ENCODE peak calls at places on chromosomes 4 and X, in six cellular contexts. Q, P, L, V, G and K are unnamed samples.

GRCh38 chr4:182938213-182938645 is 21.0 kb upstream of the DCTD start:
- DNase-seq in P (peak), V (no peak), Q (peak), L (peak), G (peak), K (peak)

GRCh38 chr4:4614925-4615678 is 73.3 kb upstream of the STX18 start:
- DNase-seq in L (peak), G (no peak), Q (no peak), V (no peak), P (no peak), K (no peak)

GRCh38 chr4:152850377-152850776 is 70.6 kb downstream of the ARFIP1 start:
- DNase-seq in Q (no peak), V (no peak), P (peak), G (peak), L (no peak), K (no peak)

GRCh38 chrX:40158036-40158706 is 60.4 kb upstream of the BCOR start:
- DNase-seq in G (peak), Q (no peak), L (no peak), P (no peak), V (no peak), K (no peak)

GRCh38 chr4:40672528-40673522 is 43.2 kb upstream of the RBM47 start:
- DNase-seq in V (no peak), Q (no peak), G (peak), P (peak), L (no peak), K (no peak)

GRCh38 chrX:75114638-75115037 is 41.4 kb downstream of the ABCB7 start:
- DNase-seq in V (no peak), Q (no peak), P (no peak), G (no peak), L (no peak), K (no peak)

GRCh38 chr4:111991163-111991562 is 154.1 kb upstream of the FAM241A start:
- DNase-seq in G (no peak), L (no peak), V (no peak), Q (no peak), P (no peak), K (no peak)

GRCh38 chr4:169612869-169613859 is 781 bp upstream of the NEK1 start:
- DNase-seq in Q (peak), G (peak), V (peak), L (peak), P (peak), K (no peak)

GRCh38 chr4:153403761-153404160 is 59.3 kb downstream of the MND1 start:
- DNase-seq in G (no peak), V (no peak), P (no peak), Q (no peak), L (no peak), K (no peak)

GRCh38 chr4:101774807-101775206 is 15.7 kb upstream of the BANK1 start:
- DNase-seq in V (no peak), P (no peak), L (no peak), G (no peak), Q (no peak), K (no peak)

GRCh38 chr4:48854982-48855381 is 24.1 kb downstream of the OCIAD1 start:
- DNase-seq in L (no peak), V (no peak), P (no peak), Q (no peak), G (no peak), K (no peak)

GRCh38 chr4:41613782-41614181 is 75.8 kb downstream of the LIMCH1 start:
- DNase-seq in V (no peak), G (no peak), P (no peak), Q (no peak), L (no peak), K (no peak)

GRCh38 chr4:13640149-13640671 is 12.7 kb upstream of the BOD1L1 start:
- DNase-seq in Q (no peak), L (no peak), G (peak), V (no peak), P (no peak), K (no peak)

GRCh38 chrX:80511969-80512760 is 91.9 kb downstream of the TENT5D start:
- DNase-seq in V (no peak), G (peak), P (no peak), L (no peak), Q (no peak), K (no peak)

GRCh38 chr4:124206779-124207605 is 505.5 kb downstream of the ANKRD50 start:
- DNase-seq in L (no peak), Q (no peak), P (no peak), V (no peak), G (no peak), K (no peak)

GRCh38 chrX:72273718-72274117 is 3.3 kb downstream of the RPS4X start:
- DNase-seq in V (no peak), G (no peak), L (no peak), Q (no peak), P (peak), K (peak)

GRCh38 chr4:28225005-28225404 is 1364.4 kb downstream of the STIM2 start:
- DNase-seq in V (no peak), G (peak), L (no peak), P (no peak), Q (no peak), K (no peak)

GRCh38 chr4:111283066-111283677 is 660.3 kb upstream of the PITX2 start:
- DNase-seq in Q (peak), V (no peak), P (peak), G (peak), L (peak), K (peak)

GRCh38 chr4:121950680-121951569 is 935 bp downstream of the TRPC3 start:
- DNase-seq in L (no peak), P (peak), G (peak), V (no peak), Q (peak), K (peak)

GRCh38 chr4:675036-675804 is 878 bp downstream of the MYL5 start:
- DNase-seq in V (no peak), Q (no peak), G (no peak), P (no peak), L (no peak), K (no peak)

GRCh38 chr4:142778908-142779307 is 67.2 kb downstream of the INPP4B start:
- DNase-seq in L (no peak), V (no peak), Q (no peak), G (no peak), P (no peak), K (no peak)

GRCh38 chrX:109709129-109709631 is 23.9 kb downstream of the ACSL4 start:
- DNase-seq in G (peak), L (no peak), P (no peak), V (no peak), Q (no peak), K (no peak)

GRCh38 chr4:121785479-121785878 is 15.6 kb upstream of the EXOSC9 start:
- DNase-seq in Q (no peak), P (no peak), V (no peak), L (no peak), G (no peak), K (no peak)

GRCh38 chr4:174681723-174682300 is 147.2 kb downstream of the GLRA3 start:
- DNase-seq in Q (no peak), P (no peak), L (no peak), G (no peak), V (no peak), K (no peak)

GRCh38 chrX:72714471-72714916 is 388 bp upstream of the PHKA1 start:
- DNase-seq in Q (peak), L (peak), G (peak), V (peak), P (peak), K (no peak)

GRCh38 chr4:186755550-186756519 is 32.2 kb upstream of the FAT1 start:
- DNase-seq in G (no peak), L (no peak), Q (no peak), V (no peak), P (no peak), K (no peak)

GRCh38 chr4:141636077-141636770 is at the start of gene IL15:
- DNase-seq in L (peak), P (peak), G (peak), Q (peak), V (peak), K (peak)

DNA sequence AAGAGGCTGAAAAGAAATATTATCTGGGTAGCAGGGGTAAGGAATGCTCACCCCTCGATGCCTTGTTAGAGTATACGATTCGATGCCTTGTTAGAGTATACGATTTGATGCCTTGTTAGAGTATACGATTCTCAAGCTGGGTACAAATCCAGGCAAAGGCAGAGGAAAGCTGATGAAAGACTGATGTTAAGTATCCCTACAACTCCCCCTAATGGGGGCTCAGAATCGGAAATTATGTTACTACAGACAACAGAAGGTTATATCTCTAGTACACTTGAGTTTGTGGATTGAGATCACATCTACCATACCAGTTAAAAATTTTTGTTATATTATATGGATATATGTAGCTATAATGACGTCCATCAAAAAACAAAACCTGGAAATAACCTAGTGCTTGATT is 4.8 kb downstream of the LRRC66 start:
- DNase-seq in G (peak), P (no peak), L (no peak), Q (no peak), V (no peak), K (no peak)
- TF ChIP-seq CTCF in G (peak), P (no peak), L (no peak), Q (no peak), V (peak), K (peak)

DNA sequence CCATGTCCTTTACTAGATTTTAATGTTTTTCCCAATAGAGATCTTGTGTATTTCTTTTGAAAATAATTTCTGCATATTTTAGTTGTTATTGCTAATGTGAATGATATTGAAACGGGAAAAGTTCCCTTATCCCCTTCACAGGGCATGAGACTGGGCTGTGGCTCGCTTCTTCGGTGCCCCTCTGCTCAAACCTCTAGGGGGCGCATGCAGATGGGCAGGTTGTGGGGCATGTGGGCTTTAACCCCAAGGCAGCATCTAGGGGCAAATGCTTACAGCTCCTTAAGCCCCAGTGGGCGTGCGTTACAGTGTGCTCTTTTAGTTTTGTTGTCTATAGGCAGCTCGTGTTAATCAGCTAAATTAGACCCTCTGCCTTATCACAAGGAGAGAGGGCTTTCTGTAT is 194.7 kb downstream of the OPHN1 start:
- DNase-seq in P (peak), V (no peak), G (peak), Q (no peak), L (no peak), K (no peak)
- TF ChIP-seq CTCF in P (no peak), V (no peak), G (peak), Q (no peak), L (no peak), K (peak)

DNA sequence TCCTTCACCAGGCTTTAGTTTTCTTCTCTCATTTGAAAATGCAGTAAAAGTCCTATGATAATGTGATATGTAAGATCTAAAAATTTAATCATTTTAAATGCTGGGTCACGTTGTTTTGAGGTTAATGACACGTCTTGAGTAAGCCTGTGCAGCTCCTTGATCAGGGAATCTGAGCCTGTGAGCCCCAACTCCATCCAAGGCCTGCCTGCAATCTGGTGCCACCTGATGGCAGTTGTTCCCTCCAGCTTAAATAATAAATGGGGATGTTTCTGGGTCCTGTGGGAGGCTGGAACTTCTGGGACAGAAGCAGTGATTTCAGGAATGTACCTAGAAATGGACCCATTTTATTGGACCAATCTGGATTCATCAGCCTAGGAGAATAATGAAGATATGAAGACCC is 455.4 kb upstream of the ADGRL3 start:
- DNase-seq in G (peak), Q (no peak), V (no peak), P (no peak), L (no peak), K (no peak)
- TF ChIP-seq CTCF in G (peak), Q (no peak), V (no peak), P (no peak), L (no peak), K (peak)

DNA sequence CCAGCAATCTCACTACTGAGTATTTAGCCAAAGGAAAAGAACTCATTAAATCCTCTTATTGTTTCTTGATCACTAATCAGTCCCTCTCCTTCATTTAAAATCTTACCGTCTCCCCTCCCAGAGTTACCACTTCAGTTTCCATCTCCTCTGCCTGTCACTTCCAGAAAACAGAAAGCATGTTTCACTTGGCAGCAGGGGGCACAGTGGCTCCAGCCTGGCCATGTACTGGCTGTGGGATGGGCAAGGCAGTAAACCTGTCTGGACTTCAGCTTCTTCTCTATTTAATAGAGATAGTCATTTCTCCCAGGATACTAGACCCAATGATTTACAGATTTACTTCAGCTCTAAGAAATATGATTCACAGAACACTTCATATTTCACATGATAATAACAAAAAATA is 63.2 kb downstream of the CD40LG start:
- DNase-seq in G (peak), Q (peak), V (no peak), P (peak), L (no peak), K (no peak)
- TF ChIP-seq CTCF in G (peak), Q (no peak), V (peak), P (no peak), L (no peak), K (peak)

GRCh38 chrX:140141444-140142029 is 176.2 kb upstream of the CXorf66 start:
- DNase-seq in Q (peak), V (no peak), G (peak), L (no peak), P (peak), K (no peak)
- TF ChIP-seq CTCF in Q (no peak), V (peak), G (peak), L (no peak), P (no peak), K (peak)

DNA sequence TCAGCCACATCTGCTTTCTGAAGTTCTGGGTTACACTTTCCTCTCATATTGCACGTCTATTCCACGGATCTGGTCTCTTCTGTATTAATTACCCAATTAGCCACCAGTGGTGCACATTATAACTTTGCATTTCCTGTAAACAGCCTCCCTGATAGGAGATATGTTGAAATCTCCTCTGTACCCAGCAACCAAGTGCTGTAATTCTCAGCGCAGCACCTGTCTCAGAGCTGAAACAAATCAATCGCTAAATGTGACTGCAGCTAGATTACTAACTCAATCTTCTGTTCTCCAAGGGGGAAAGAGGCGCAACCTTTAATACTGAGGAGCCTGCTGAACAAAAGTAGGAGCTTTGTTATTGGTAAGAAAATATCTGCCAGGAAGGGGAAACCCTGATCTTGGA is 326.5 kb downstream of the SLITRK2 start:
- DNase-seq in V (no peak), P (no peak), G (no peak), L (no peak), Q (no peak), K (no peak)
- TF ChIP-seq CTCF in V (no peak), P (no peak), G (no peak), L (no peak), Q (no peak), K (no peak)

GRCh38 chr4:108393870-108394269 is 225.1 kb upstream of the LEF1 start:
- DNase-seq in L (no peak), V (no peak), G (no peak), P (no peak), Q (no peak), K (no peak)
- TF ChIP-seq CTCF in L (no peak), V (no peak), G (peak), P (no peak), Q (no peak), K (no peak)

DNA sequence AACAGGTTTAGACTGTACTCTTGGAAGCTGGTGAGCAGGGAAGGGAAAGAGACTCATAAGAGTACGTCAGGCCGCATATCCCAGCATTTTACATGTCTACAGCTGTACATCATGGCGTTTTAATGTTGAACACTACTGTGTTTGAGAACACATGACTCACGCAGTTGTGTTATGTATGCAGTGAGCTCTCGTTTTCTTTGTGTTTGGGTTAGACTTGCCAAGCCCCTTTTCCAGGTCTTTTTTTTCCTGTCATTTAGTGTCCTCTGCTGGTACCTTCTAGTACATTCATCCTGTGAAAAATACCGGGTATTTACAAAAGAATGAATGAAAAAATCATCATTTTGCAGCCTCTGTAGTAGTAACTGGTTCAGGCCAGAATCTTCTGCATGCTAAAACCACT is 35.3 kb downstream of the SMS start:
- DNase-seq in G (peak), P (no peak), V (no peak), L (no peak), Q (no peak), K (no peak)
- TF ChIP-seq CTCF in G (no peak), P (no peak), V (peak), L (no peak), Q (no peak), K (peak)